ENCODE peak calls at places on chromosomes 7 and 10, in six cellular contexts. F is CD4-positive, alpha-beta T cell; P is left ventricle myocardium inferior; L is neural crest cell; E is kidney epithelial cell; U is endothelial cell. K is an unnamed sample.
A peak's percentile ranks its signal among the peaks of the same experiment; 100 is the strongest.

GRCh38 chr10:74186678-74187077 is 35.7 kb downstream of the ADK start:
- DNase-seq in F (no peak), L (no peak), U (no peak), P (no peak), E (no peak), K (no peak)

GRCh38 chr7:22860784-22861482 is 38.3 kb upstream of the TOMM7 start:
- DNase-seq in E (no peak), P (no peak), U (peak; percentile 41), F (no peak), L (no peak), K (no peak)

GRCh38 chr7:135718794-135719436 is 9.1 kb downstream of the SLC13A4 start:
- DNase-seq in U (no peak), F (no peak), L (peak; percentile 11), E (no peak), P (no peak), K (no peak)

GRCh38 chr7:137882261-137882668 is 35.5 kb upstream of the DGKI start:
- DNase-seq in U (no peak), F (no peak), E (peak; percentile 94), L (no peak), P (no peak), K (no peak)

GRCh38 chr10:133327651-133328357 is 8.9 kb downstream of the CALY start:
- DNase-seq in U (no peak), L (no peak), F (no peak), P (no peak), E (no peak), K (no peak)

GRCh38 chr10:12535656-12536055 is 186.3 kb downstream of the CAMK1D start:
- DNase-seq in U (no peak), F (no peak), E (no peak), L (no peak), P (no peak), K (no peak)

GRCh38 chr10:47269294-47269693 is 30.7 kb upstream of the GDF10 start:
- DNase-seq in E (no peak), U (no peak), L (no peak), F (no peak), P (no peak), K (no peak)

GRCh38 chr7:81248420-81248819 is 329.6 kb upstream of the SEMA3C start:
- DNase-seq in L (no peak), F (no peak), U (no peak), P (no peak), E (no peak), K (no peak)

GRCh38 chr10:58335306-58336005 is 650 bp downstream of the UBE2D1 start:
- DNase-seq in E (peak; percentile 16), P (peak; percentile 52), U (peak; percentile 33), L (peak; percentile 3), F (no peak), K (no peak)

GRCh38 chr10:88389456-88389855 is 193.7 kb downstream of the RNLS start:
- DNase-seq in P (no peak), E (no peak), L (peak; percentile 18), F (peak; percentile 15), U (peak; percentile 20), K (no peak)

GRCh38 chr10:114388275-114388674 is 16.0 kb downstream of the AFAP1L2 start:
- DNase-seq in E (no peak), F (no peak), U (no peak), P (no peak), L (no peak), K (no peak)

GRCh38 chr10:18400201-18400910 is 251.0 kb downstream of the NSUN6 start:
- DNase-seq in U (no peak), P (no peak), E (no peak), F (no peak), L (peak; percentile 6), K (no peak)

GRCh38 chr7:78794101-78794500 is 659.4 kb downstream of the MAGI2 start:
- DNase-seq in P (no peak), E (no peak), F (no peak), U (no peak), L (no peak), K (no peak)

GRCh38 chr7:116897661-116898060 is 35.3 kb downstream of the CAPZA2 start:
- DNase-seq in L (no peak), F (no peak), E (no peak), P (no peak), U (no peak), K (no peak)

GRCh38 chr10:25113231-25114035 is 61.4 kb upstream of the GPR158 start:
- DNase-seq in F (no peak), P (peak; percentile 61), U (peak; percentile 81), E (peak; percentile 21), L (peak; percentile 74), K (peak; percentile 73)

GRCh38 chr10:79277579-79277978 is 69.7 kb upstream of the PPIF start:
- DNase-seq in E (no peak), L (no peak), P (no peak), F (no peak), U (no peak), K (no peak)

GRCh38 chr10:52314007-52314821 is at the start of gene DKK1:
- DNase-seq in L (peak; percentile 41), U (peak; percentile 80), F (no peak), E (peak; percentile 49), P (peak; percentile 41), K (peak; percentile 62)

GRCh38 chr10:103605359-103606156 is 112.1 kb downstream of the NEURL1 start:
- DNase-seq in L (peak; percentile 31), U (peak; percentile 41), E (no peak), F (peak; percentile 20), P (no peak), K (peak; percentile 88)

GRCh38 chr10:29648114-29648982 is 13.6 kb upstream of the SVIL start:
- DNase-seq in U (no peak), E (no peak), L (no peak), P (no peak), F (peak; percentile 45), K (no peak)

GRCh38 chr10:87054373-87055295 is 34.5 kb downstream of the FAM25A start:
- DNase-seq in P (no peak), E (no peak), L (no peak), F (no peak), U (no peak), K (no peak)

GRCh38 chr7:27872281-27873005 is 132.5 kb downstream of the TAX1BP1 start:
- DNase-seq in P (no peak), L (no peak), U (no peak), F (no peak), E (no peak), K (no peak)

GRCh38 chr7:83072576-83073517 is 89.8 kb downstream of the PCLO start:
- DNase-seq in F (no peak), E (no peak), U (no peak), L (no peak), P (no peak), K (no peak)
- TF ChIP-seq CTCF in F (no peak), E (peak; percentile 45), U (peak; percentile 24), L (peak; percentile 54), P (peak; percentile 37), K (no peak)

GRCh38 chr10:13613519-13613918 is 26.8 kb downstream of the PRPF18 start:
- DNase-seq in P (no peak), E (no peak), F (no peak), L (peak; percentile 5), U (no peak), K (no peak)
- TF ChIP-seq CTCF in P (peak; percentile 61), E (peak; percentile 26), F (no peak), L (peak; percentile 64), U (no peak), K (no peak)

DNA sequence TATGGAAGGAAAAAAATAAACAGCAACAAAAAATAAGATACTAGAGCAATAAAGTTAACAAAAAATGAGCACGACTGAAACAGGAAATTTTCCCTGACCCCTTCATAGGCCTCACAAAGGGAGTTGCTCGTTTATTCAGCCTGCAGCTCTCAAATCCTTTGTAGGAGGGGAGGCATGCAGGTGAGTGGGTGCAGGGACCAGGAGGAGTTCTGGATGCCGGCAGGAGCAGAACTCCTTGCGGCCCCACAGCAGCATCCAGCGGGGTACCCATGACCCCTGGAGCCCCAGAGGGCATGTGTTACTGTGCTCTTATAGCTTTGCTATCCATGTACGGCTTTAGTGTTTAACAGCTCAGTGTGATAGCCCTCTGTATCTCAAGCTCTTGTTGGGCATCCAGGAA is 5.8 kb downstream of the TAS2R39 start:
- DNase-seq in L (no peak), E (no peak), P (no peak), F (no peak), U (no peak), K (no peak)
- TF ChIP-seq CTCF in L (no peak), E (no peak), P (no peak), F (no peak), U (no peak), K (no peak)

GRCh38 chr7:121001932-121002754 is 13.6 kb downstream of the CPED1 start:
- DNase-seq in F (no peak), E (no peak), P (no peak), L (no peak), U (no peak), K (no peak)
- TF ChIP-seq CTCF in F (no peak), E (no peak), P (no peak), L (no peak), U (no peak), K (peak; percentile 20)

GRCh38 chr10:33132626-33133025 is 174.6 kb upstream of the ITGB1 start:
- DNase-seq in F (peak; percentile 36), L (no peak), U (no peak), P (no peak), E (no peak), K (no peak)
- TF ChIP-seq CTCF in F (peak; percentile 28), L (no peak), U (no peak), P (no peak), E (peak; percentile 5), K (no peak)

GRCh38 chr10:71212249-71213126 is at the start of gene UNC5B:
- DNase-seq in F (no peak), U (peak; percentile 91), P (peak; percentile 93), E (no peak), L (peak; percentile 91), K (peak; percentile 90)
- TF ChIP-seq CTCF in F (no peak), U (peak; percentile 37), P (peak; percentile 65), E (no peak), L (peak; percentile 55), K (peak; percentile 26)

GRCh38 chr10:119616879-119617580 is 20.3 kb upstream of the TIAL1 start:
- DNase-seq in P (peak; percentile 26), F (no peak), L (peak; percentile 14), E (no peak), U (peak; percentile 14), K (no peak)
- TF ChIP-seq CTCF in P (peak; percentile 32), F (no peak), L (peak; percentile 28), E (no peak), U (no peak), K (no peak)

GRCh38 chr7:88546808-88547207 is 212.7 kb upstream of the ZNF804B start:
- DNase-seq in E (no peak), F (no peak), P (no peak), L (no peak), U (peak; percentile 58), K (no peak)
- TF ChIP-seq CTCF in E (peak; percentile 45), F (no peak), P (peak; percentile 37), L (peak; percentile 64), U (peak; percentile 66), K (peak; percentile 50)

GRCh38 chr7:17530741-17531417 is 232.4 kb downstream of the AHR start:
- DNase-seq in L (no peak), U (no peak), E (no peak), P (no peak), F (no peak), K (no peak)
- TF ChIP-seq CTCF in L (no peak), U (peak; percentile 15), E (no peak), P (peak; percentile 56), F (no peak), K (peak; percentile 49)